ENCODE peak calls at places on chromosomes 16 and 17, in six cellular contexts. One of them, this sample, is unnamed.

GRCh38 chr16:61587526-61587925 is 448.7 kb downstream of the CDH8 start:
- DNase-seq in heart left ventricle: no peak
- DNase-seq in A549: no peak
- DNase-seq in uterus: no peak
- DNase-seq in body of pancreas: no peak
- DNase-seq in stomach: no peak
- DNase-seq in this sample: no peak

GRCh38 chr17:7838291-7839075 is 4.5 kb downstream of the KDM6B start:
- DNase-seq in uterus: peak
- DNase-seq in A549: peak
- DNase-seq in body of pancreas: peak
- DNase-seq in heart left ventricle: no peak
- DNase-seq in stomach: no peak
- DNase-seq in this sample: peak

GRCh38 chr17:3002538-3003301 is 60.7 kb downstream of the OR1D5 start:
- DNase-seq in A549: no peak
- DNase-seq in body of pancreas: peak
- DNase-seq in stomach: peak
- DNase-seq in uterus: no peak
- DNase-seq in heart left ventricle: peak
- DNase-seq in this sample: no peak

GRCh38 chr16:15672514-15673167 is 22.6 kb downstream of the NDE1 start:
- DNase-seq in stomach: peak
- DNase-seq in body of pancreas: peak
- DNase-seq in uterus: peak
- DNase-seq in heart left ventricle: peak
- DNase-seq in A549: peak
- DNase-seq in this sample: peak

GRCh38 chr17:12667299-12667958 is 1.7 kb downstream of the MYOCD start:
- DNase-seq in body of pancreas: no peak
- DNase-seq in uterus: peak
- DNase-seq in heart left ventricle: no peak
- DNase-seq in stomach: no peak
- DNase-seq in A549: peak
- DNase-seq in this sample: peak

GRCh38 chr16:13110124-13110796 is 208.9 kb downstream of the SHISA9 start:
- DNase-seq in A549: peak
- DNase-seq in heart left ventricle: no peak
- DNase-seq in stomach: no peak
- DNase-seq in uterus: no peak
- DNase-seq in body of pancreas: peak
- DNase-seq in this sample: no peak

GRCh38 chr16:756428-756827 is 4.1 kb upstream of the MSLN start:
- DNase-seq in body of pancreas: no peak
- DNase-seq in heart left ventricle: no peak
- DNase-seq in A549: no peak
- DNase-seq in uterus: no peak
- DNase-seq in stomach: no peak
- DNase-seq in this sample: no peak

GRCh38 chr17:9072626-9073339 is 51.5 kb downstream of the NTN1 start:
- DNase-seq in uterus: peak
- DNase-seq in A549: no peak
- DNase-seq in body of pancreas: peak
- DNase-seq in heart left ventricle: peak
- DNase-seq in stomach: peak
- DNase-seq in this sample: peak

GRCh38 chr17:17551361-17551760 is 40.1 kb downstream of the PEMT start:
- DNase-seq in stomach: no peak
- DNase-seq in heart left ventricle: peak
- DNase-seq in body of pancreas: no peak
- DNase-seq in A549: no peak
- DNase-seq in uterus: peak
- DNase-seq in this sample: no peak

GRCh38 chr17:81831957-81832607 is 1.0 kb downstream of the MCRIP1 start:
- DNase-seq in body of pancreas: peak
- DNase-seq in heart left ventricle: no peak
- DNase-seq in A549: no peak
- DNase-seq in uterus: no peak
- DNase-seq in stomach: no peak
- DNase-seq in this sample: no peak

GRCh38 chr17:82551779-82552457 is 32.4 kb downstream of the FOXK2 start:
- DNase-seq in uterus: peak
- DNase-seq in A549: peak
- DNase-seq in stomach: peak
- DNase-seq in heart left ventricle: peak
- DNase-seq in body of pancreas: peak
- DNase-seq in this sample: peak

GRCh38 chr17:60586288-60586974 is 13.6 kb upstream of the PPM1D start:
- DNase-seq in body of pancreas: peak
- DNase-seq in heart left ventricle: no peak
- DNase-seq in stomach: no peak
- DNase-seq in A549: peak
- DNase-seq in uterus: no peak
- DNase-seq in this sample: no peak

GRCh38 chr16:16029431-16030011 is 80.1 kb downstream of the ABCC1 start:
- DNase-seq in stomach: no peak
- DNase-seq in A549: no peak
- DNase-seq in body of pancreas: no peak
- DNase-seq in uterus: no peak
- DNase-seq in heart left ventricle: no peak
- DNase-seq in this sample: no peak

GRCh38 chr16:4981473-4981872 is 23.3 kb downstream of the SEC14L5 start:
- DNase-seq in body of pancreas: no peak
- DNase-seq in stomach: no peak
- DNase-seq in A549: no peak
- DNase-seq in heart left ventricle: no peak
- DNase-seq in uterus: no peak
- DNase-seq in this sample: no peak

GRCh38 chr16:27748868-27749546 is 199.1 kb downstream of the KATNIP start:
- DNase-seq in uterus: peak
- DNase-seq in body of pancreas: no peak
- DNase-seq in stomach: no peak
- DNase-seq in A549: peak
- DNase-seq in heart left ventricle: peak
- DNase-seq in this sample: peak

GRCh38 chr17:8435245-8436168 is at the start of gene NDEL1:
- DNase-seq in body of pancreas: peak
- DNase-seq in heart left ventricle: peak
- DNase-seq in stomach: peak
- DNase-seq in A549: peak
- DNase-seq in uterus: peak
- DNase-seq in this sample: peak

GRCh38 chr17:36182176-36183000 is 6.0 kb upstream of the TBC1D3B start:
- DNase-seq in heart left ventricle: no peak
- DNase-seq in stomach: no peak
- DNase-seq in uterus: peak
- DNase-seq in A549: no peak
- DNase-seq in body of pancreas: no peak
- DNase-seq in this sample: peak

GRCh38 chr17:75271233-75271954 is 363 bp upstream of the MIF4GD start:
- DNase-seq in uterus: peak
- DNase-seq in stomach: peak
- DNase-seq in heart left ventricle: peak
- DNase-seq in A549: peak
- DNase-seq in body of pancreas: peak
- DNase-seq in this sample: peak
- TF ChIP-seq POLR2A in uterus: no peak
- TF ChIP-seq POLR2A in stomach: no peak
- TF ChIP-seq POLR2A in heart left ventricle: peak
- TF ChIP-seq POLR2A in A549: peak
- TF ChIP-seq POLR2A in body of pancreas: peak
- TF ChIP-seq POLR2A in this sample: no peak

GRCh38 chr16:73058221-73058615 is 10.3 kb upstream of the ZFHX3 start:
- DNase-seq in heart left ventricle: peak
- DNase-seq in uterus: no peak
- DNase-seq in A549: no peak
- DNase-seq in stomach: peak
- DNase-seq in body of pancreas: peak
- DNase-seq in this sample: peak

GRCh38 chr16:73058616-73059409 is 10.9 kb upstream of the ZFHX3 start:
- DNase-seq in body of pancreas: peak
- DNase-seq in heart left ventricle: peak
- DNase-seq in A549: peak
- DNase-seq in stomach: peak
- DNase-seq in uterus: no peak
- DNase-seq in this sample: peak

GRCh38 chr16:73060948-73061495 is 13.1 kb upstream of the ZFHX3 start:
- DNase-seq in A549: no peak
- DNase-seq in uterus: no peak
- DNase-seq in body of pancreas: no peak
- DNase-seq in heart left ventricle: no peak
- DNase-seq in stomach: no peak
- DNase-seq in this sample: no peak

GRCh38 chr16:73060216-73060615 is 12.3 kb upstream of the ZFHX3 start:
- DNase-seq in heart left ventricle: no peak
- DNase-seq in uterus: no peak
- DNase-seq in A549: peak
- DNase-seq in body of pancreas: no peak
- DNase-seq in stomach: no peak
- DNase-seq in this sample: no peak

DNA sequence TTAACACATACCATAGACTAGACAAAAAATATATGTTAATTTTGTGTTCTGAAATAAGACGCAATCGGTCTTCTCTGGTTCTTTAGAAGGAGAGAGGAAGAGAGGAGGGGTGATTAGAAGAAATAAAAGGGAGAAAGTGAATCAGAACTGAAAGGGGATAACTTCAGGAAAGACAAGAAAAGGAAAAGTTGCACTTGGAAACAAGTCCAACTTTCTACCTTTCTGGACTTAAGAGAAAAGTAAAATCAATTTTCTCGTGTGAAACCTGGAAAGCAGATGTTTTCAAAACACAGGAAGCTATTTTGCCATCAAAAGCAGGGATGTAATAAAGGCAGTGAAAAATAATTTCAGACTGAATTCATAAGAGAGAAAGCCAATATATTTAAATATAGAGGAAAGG is 11.9 kb upstream of the ZFHX3 start:
- DNase-seq in uterus: no peak
- DNase-seq in body of pancreas: no peak
- DNase-seq in A549: no peak
- DNase-seq in heart left ventricle: no peak
- DNase-seq in stomach: no peak
- DNase-seq in this sample: no peak
- H3K4me3 ChIP-seq in uterus: peak
- H3K4me3 ChIP-seq in body of pancreas: no peak
- H3K4me3 ChIP-seq in A549: peak
- H3K4me3 ChIP-seq in heart left ventricle: peak
- H3K4me3 ChIP-seq in stomach: peak
- H3K4me3 ChIP-seq in this sample: no peak

GRCh38 chr17:1455748-1456599 is at the start of gene CRK:
- DNase-seq in uterus: peak
- DNase-seq in stomach: peak
- DNase-seq in A549: peak
- DNase-seq in heart left ventricle: peak
- DNase-seq in body of pancreas: peak
- DNase-seq in this sample: peak

GRCh38 chr17:1461193-1461944 is 5.3 kb upstream of the CRK start:
- DNase-seq in heart left ventricle: no peak
- DNase-seq in stomach: no peak
- DNase-seq in body of pancreas: no peak
- DNase-seq in A549: no peak
- DNase-seq in uterus: no peak
- DNase-seq in this sample: no peak

GRCh38 chr17:1462164-1463112 is 6.4 kb upstream of the CRK start:
- DNase-seq in uterus: no peak
- DNase-seq in heart left ventricle: no peak
- DNase-seq in stomach: peak
- DNase-seq in body of pancreas: no peak
- DNase-seq in A549: no peak
- DNase-seq in this sample: no peak

GRCh38 chr17:1464186-1464585 is 8.2 kb upstream of the CRK start:
- DNase-seq in uterus: no peak
- DNase-seq in body of pancreas: no peak
- DNase-seq in stomach: no peak
- DNase-seq in A549: no peak
- DNase-seq in heart left ventricle: no peak
- DNase-seq in this sample: peak

DNA sequence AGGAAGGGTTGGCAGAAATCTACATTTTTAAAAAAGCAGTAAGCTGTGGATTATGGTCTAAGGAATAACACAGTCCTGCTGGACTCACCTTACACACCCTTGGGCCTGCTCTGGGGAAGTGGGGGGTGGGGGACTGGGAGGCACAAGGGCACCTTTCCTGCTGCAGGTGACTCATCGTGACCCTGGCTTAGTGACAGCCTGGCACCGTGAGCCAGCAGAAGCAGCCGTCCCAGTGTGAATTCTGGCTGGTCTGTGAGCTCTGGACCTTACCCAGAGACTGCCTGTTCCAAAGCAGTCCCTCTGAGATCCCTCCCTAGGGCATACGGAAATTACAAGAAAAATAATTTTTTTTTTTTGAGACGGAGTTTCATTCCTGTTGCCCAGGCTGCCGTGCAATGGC is 4.2 kb upstream of the CRK start:
- DNase-seq in stomach: peak
- DNase-seq in uterus: peak
- DNase-seq in heart left ventricle: peak
- DNase-seq in A549: no peak
- DNase-seq in body of pancreas: peak
- DNase-seq in this sample: no peak
- TF ChIP-seq POLR2A in stomach: no peak
- TF ChIP-seq POLR2A in uterus: no peak
- TF ChIP-seq POLR2A in heart left ventricle: peak
- TF ChIP-seq POLR2A in A549: no peak
- TF ChIP-seq POLR2A in body of pancreas: no peak
- TF ChIP-seq POLR2A in this sample: no peak

GRCh38 chr16:28984619-28985135 is at the start of gene LAT:
- DNase-seq in body of pancreas: no peak
- DNase-seq in stomach: peak
- DNase-seq in A549: peak
- DNase-seq in uterus: no peak
- DNase-seq in heart left ventricle: peak
- DNase-seq in this sample: no peak

GRCh38 chr16:28986492-28986891 is 1.6 kb downstream of the LAT start:
- DNase-seq in uterus: no peak
- DNase-seq in stomach: no peak
- DNase-seq in body of pancreas: no peak
- DNase-seq in A549: no peak
- DNase-seq in heart left ventricle: no peak
- DNase-seq in this sample: no peak

GRCh38 chr16:28984091-28984490 is 761 bp upstream of the LAT start:
- DNase-seq in stomach: no peak
- DNase-seq in A549: no peak
- DNase-seq in body of pancreas: no peak
- DNase-seq in heart left ventricle: no peak
- DNase-seq in uterus: no peak
- DNase-seq in this sample: no peak

GRCh38 chr16:28985611-28986041 is 774 bp downstream of the LAT start:
- DNase-seq in A549: no peak
- DNase-seq in heart left ventricle: no peak
- DNase-seq in body of pancreas: no peak
- DNase-seq in stomach: no peak
- DNase-seq in uterus: no peak
- DNase-seq in this sample: no peak

DNA sequence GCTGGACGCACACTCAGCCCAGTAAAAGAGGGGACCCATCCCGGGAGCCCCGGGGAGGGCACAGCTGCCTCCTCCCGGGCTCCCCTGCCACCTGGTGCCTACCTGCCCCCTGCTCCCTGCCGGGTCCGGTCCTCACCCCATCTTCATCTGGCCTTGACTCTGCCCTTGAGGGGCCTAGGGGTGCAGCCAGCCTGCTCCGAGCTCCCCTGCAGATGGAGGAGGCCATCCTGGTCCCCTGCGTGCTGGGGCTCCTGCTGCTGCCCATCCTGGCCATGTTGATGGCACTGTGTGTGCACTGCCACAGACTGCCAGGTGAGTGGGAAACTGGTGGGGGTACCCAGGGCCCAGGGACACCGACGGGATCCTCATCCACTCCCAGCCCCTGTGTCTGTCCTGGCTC is 354 bp downstream of the LAT start:
- DNase-seq in heart left ventricle: no peak
- DNase-seq in A549: no peak
- DNase-seq in body of pancreas: no peak
- DNase-seq in stomach: no peak
- DNase-seq in uterus: no peak
- DNase-seq in this sample: no peak
- H3K4me3 ChIP-seq in heart left ventricle: no peak
- H3K4me3 ChIP-seq in A549: no peak
- H3K4me3 ChIP-seq in body of pancreas: no peak
- H3K4me3 ChIP-seq in stomach: peak
- H3K4me3 ChIP-seq in uterus: no peak
- H3K4me3 ChIP-seq in this sample: no peak